ENCODE peak calls at places on chromosome 22, in six cellular contexts. I is mesothelial cell of epicardium, R is Calu3, K is GM13976, W is AG09309, G is fibroblast of the aortic adventitia. U is an unnamed sample.

GRCh38 chr22:31439805-31440204 is 40.4 kb downstream of the DRG1 start:
- DNase-seq in I (no peak), R (no peak), K (no peak), W (no peak), G (no peak), U (no peak)

GRCh38 chr22:41501209-41501608 is 32.3 kb downstream of the ACO2 start:
- DNase-seq in I (no peak), R (no peak), K (peak; percentile 69), W (no peak), G (no peak), U (no peak)

GRCh38 chr22:30778261-30778660 is 83.6 kb downstream of the OSBP2 start:
- DNase-seq in I (no peak), R (no peak), K (no peak), W (no peak), G (no peak), U (no peak)

GRCh38 chr22:35564975-35565867 is 24.6 kb downstream of the RASD2 start:
- DNase-seq in I (no peak), R (no peak), K (no peak), W (no peak), G (peak; percentile 71), U (no peak)

GRCh38 chr22:39514373-39514973 is 5.9 kb upstream of the ATF4 start:
- DNase-seq in I (peak; percentile 75), R (peak; percentile 79), K (no peak), W (no peak), G (peak; percentile 55), U (no peak)

GRCh38 chr22:36383110-36383581 is 4.6 kb downstream of the MYH9 start:
- DNase-seq in I (no peak), R (peak; percentile 50), K (peak; percentile 67), W (no peak), G (peak; percentile 64), U (no peak)

GRCh38 chr22:30086496-30086895 is 6.2 kb downstream of the HORMAD2 start:
- DNase-seq in I (no peak), R (no peak), K (no peak), W (no peak), G (no peak), U (no peak)

GRCh38 chr22:40668611-40669390 is 10.5 kb upstream of the MCHR1 start:
- DNase-seq in I (no peak), R (no peak), K (no peak), W (peak; percentile 85), G (peak; percentile 91), U (no peak)

GRCh38 chr22:38843201-38843715 is 570 bp downstream of the NPTXR start:
- DNase-seq in I (peak; percentile 73), R (peak; percentile 70), K (peak; percentile 69), W (no peak), G (peak; percentile 64), U (peak; percentile 42)

GRCh38 chr22:31625661-31626426 is 36.2 kb downstream of the PISD start:
- DNase-seq in I (no peak), R (no peak), K (no peak), W (no peak), G (peak; percentile 43), U (no peak)

GRCh38 chr22:33569547-33569946 is 350.7 kb downstream of the LARGE1 start:
- DNase-seq in I (no peak), R (no peak), K (no peak), W (no peak), G (no peak), U (no peak)

GRCh38 chr22:26308467-26308866 is 120.6 kb upstream of the ASPHD2 start:
- DNase-seq in I (no peak), R (no peak), K (no peak), W (no peak), G (no peak), U (no peak)

GRCh38 chr22:22787805-22788459 is 99.7 kb upstream of the IGLL5 start:
- DNase-seq in I (no peak), R (peak; percentile 78), K (peak; percentile 83), W (peak; percentile 1), G (peak; percentile 56), U (peak; percentile 43)
- TF ChIP-seq CTCF in I (peak; percentile 73), R (peak; percentile 83), K (peak; percentile 71), W (peak; percentile 82), G (peak; percentile 89), U (peak; percentile 68)

GRCh38 chr22:24209016-24209415 is 27.7 kb downstream of the SUSD2 start:
- DNase-seq in I (no peak), R (no peak), K (no peak), W (no peak), G (no peak), U (no peak)

GRCh38 chr22:24208012-24208749 is 26.9 kb downstream of the SUSD2 start:
- DNase-seq in I (no peak), R (peak; percentile 60), K (no peak), W (peak; percentile 93), G (peak; percentile 100), U (no peak)

GRCh38 chr22:24201681-24202590 is 20.6 kb downstream of the SUSD2 start:
- DNase-seq in I (no peak), R (peak; percentile 52), K (no peak), W (no peak), G (no peak), U (no peak)

GRCh38 chr22:24207264-24208011 is 26.2 kb downstream of the SUSD2 start:
- DNase-seq in I (no peak), R (peak; percentile 17), K (no peak), W (no peak), G (peak; percentile 60), U (no peak)

GRCh38 chr22:24205438-24206189 is 24.3 kb downstream of the SUSD2 start:
- DNase-seq in I (no peak), R (no peak), K (no peak), W (no peak), G (no peak), U (no peak)
- TF ChIP-seq CTCF in I (no peak), R (no peak), K (no peak), W (no peak), G (no peak), U (no peak)

DNA sequence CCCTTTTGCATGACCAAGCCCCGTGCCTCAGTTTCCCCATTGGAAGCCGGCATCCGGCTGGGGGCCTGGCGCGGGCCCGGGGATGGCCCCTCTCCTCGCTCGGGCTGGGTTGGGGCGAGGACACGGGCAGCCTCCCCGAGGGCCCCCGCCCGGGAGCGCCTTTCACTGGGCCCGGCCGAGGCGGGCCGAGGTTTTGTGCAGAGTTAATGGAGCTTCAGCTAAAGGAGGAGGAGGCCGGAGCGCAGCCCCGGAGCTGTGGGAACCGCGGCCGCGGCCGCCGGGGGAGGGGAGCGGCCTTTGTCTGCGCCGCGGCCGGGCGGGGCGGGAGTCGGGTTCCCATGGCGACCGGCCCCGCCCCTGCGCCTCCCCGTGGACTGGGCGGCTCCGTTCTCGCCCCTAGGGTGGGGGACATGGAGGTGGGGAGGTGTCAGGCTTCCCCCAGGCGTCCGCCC is 1.4 kb upstream of the MAPK11 start:
- DNase-seq in I (no peak), R (peak; percentile 79), K (peak; percentile 89), W (no peak), G (peak; percentile 36), U (no peak)
- TF ChIP-seq CTCF in I (no peak), R (no peak), K (peak; percentile 10), W (peak; percentile 19), G (peak; percentile 7), U (no peak)

GRCh38 chr22:27603823-27604190 is 197.7 kb downstream of the MN1 start:
- DNase-seq in I (no peak), R (no peak), K (no peak), W (no peak), G (no peak), U (no peak)
- TF ChIP-seq CTCF in I (no peak), R (no peak), K (no peak), W (no peak), G (no peak), U (no peak)

DNA sequence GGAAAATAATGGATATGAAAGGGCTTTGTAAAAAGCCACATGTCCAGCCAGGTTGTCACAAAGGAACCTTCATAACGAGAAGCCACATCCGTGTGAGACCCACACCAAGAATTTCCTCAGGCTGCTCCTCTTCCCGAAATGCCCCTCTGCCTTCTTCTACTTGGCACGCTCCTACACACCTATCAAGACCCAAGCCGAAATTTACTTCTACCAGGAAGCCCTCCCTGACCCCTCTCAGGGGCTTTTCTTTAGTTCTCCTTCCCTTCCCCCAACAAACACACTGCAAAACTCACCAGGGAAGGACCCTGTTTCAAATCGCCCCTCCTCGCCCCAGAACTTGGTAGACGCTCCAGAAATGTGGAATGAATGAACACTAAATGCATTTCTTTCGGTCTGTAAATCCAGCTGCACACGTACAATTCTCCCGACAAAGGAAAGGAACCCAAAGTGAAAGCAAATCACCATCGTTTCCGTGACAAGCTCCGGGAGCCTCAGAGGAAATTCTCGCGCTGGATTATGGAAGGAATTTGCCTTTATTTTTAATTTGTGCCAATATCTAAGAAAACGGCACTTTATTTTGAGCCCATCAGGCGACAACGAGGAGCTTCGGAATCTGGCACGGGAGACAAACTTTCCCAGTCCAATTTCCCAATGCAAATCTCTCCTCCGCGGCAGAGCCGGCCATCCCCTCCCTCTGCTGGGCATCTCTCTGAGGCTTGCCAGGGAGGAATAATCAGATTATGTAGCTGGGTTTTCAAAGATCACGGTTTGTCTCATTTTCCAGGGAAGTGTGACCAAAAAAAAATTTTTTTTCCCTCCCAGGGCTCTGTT is 13.2 kb upstream of the SHISAL1 start:
- DNase-seq in I (no peak), R (no peak), K (no peak), W (peak; percentile 14), G (peak; percentile 78), U (no peak)
- TF ChIP-seq CTCF in I (no peak), R (no peak), K (no peak), W (peak; percentile 63), G (peak; percentile 68), U (peak; percentile 2)

GRCh38 chr22:20138868-20139267 is 7.3 kb downstream of the ZDHHC8 start:
- DNase-seq in I (no peak), R (no peak), K (no peak), W (no peak), G (no peak), U (no peak)

GRCh38 chr22:20137671-20138416 is 6.2 kb downstream of the ZDHHC8 start:
- DNase-seq in I (no peak), R (no peak), K (no peak), W (no peak), G (no peak), U (no peak)

GRCh38 chr22:20139391-20140106 is 7.9 kb downstream of the ZDHHC8 start:
- DNase-seq in I (no peak), R (no peak), K (no peak), W (no peak), G (no peak), U (no peak)

GRCh38 chr22:20137113-20137512 is 5.5 kb downstream of the ZDHHC8 start:
- DNase-seq in I (no peak), R (no peak), K (no peak), W (no peak), G (no peak), U (no peak)

GRCh38 chr22:20138417-20138738 is 6.8 kb downstream of the ZDHHC8 start:
- DNase-seq in I (no peak), R (no peak), K (no peak), W (no peak), G (no peak), U (no peak)
- TF ChIP-seq CTCF in I (no peak), R (no peak), K (no peak), W (no peak), G (no peak), U (no peak)